ENCODE peak calls at places on chromosome 9, in five cellular contexts. R is NT2/D1, D is HCT116, F is colonic mucosa, L is adipocyte. I is an unnamed sample. For H3K4me1, the result is how much of the 10 kb centered on the place peaks cover.

GRCh38 chr9:8552732-8553131 is 753.2 kb upstream of the DMAC1 start:
- DNase-seq in L (no peak), F (no peak), D (no peak), R (no peak), I (no peak)

GRCh38 chr9:96620832-96621269 is 1.2 kb upstream of the CDC14B start:
- DNase-seq in L (no peak), D (no peak), F (no peak), R (peak), I (peak)

GRCh38 chr9:137509198-137509597 is 41.0 kb downstream of the PNPLA7 start:
- DNase-seq in D (no peak), F (no peak), R (no peak), L (no peak), I (no peak)

GRCh38 chr9:136093331-136093986 is 1.6 kb downstream of the NACC2 start:
- DNase-seq in F (peak), R (no peak), L (peak), D (no peak), I (no peak)

GRCh38 chr9:37046683-37047082 is 12.6 kb upstream of the PAX5 start:
- DNase-seq in R (no peak), D (no peak), F (no peak), L (no peak), I (no peak)

GRCh38 chr9:71626395-71626794 is 141.9 kb downstream of the CEMIP2 start:
- DNase-seq in F (no peak), D (no peak), L (no peak), R (no peak), I (no peak)

GRCh38 chr9:85142461-85143401 is 473.2 kb downstream of the NTRK2 start:
- DNase-seq in L (no peak), D (peak), F (no peak), R (no peak), I (peak)

GRCh38 chr9:82957526-82958379 is 105.2 kb downstream of the RASEF start:
- DNase-seq in L (no peak), F (no peak), R (no peak), D (no peak), I (peak)

GRCh38 chr9:86600291-86600690 is 246.1 kb upstream of the TUT7 start:
- DNase-seq in F (no peak), R (no peak), L (peak), D (no peak), I (no peak)

DNA sequence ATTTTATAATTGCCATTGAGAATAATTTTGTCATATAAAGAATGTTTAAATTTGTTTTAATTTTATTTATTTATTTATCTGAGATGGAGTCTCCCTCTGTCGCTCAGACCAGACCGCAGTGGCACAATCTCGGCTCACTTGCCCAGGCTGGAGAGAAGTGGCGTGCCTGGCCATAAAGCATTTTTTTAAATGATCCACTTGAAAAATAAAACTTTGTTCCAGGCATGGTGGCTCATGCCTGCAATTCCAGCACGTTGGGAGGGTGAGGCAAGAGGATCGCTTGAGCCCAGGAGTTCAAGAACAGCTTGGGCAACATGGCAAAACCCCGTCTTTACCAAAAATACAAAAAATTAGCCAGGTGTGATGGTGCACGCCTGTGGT is 2.1 kb upstream of the SIT1 start:
- DNase-seq in L (peak), F (no peak), R (no peak), D (no peak), I (no peak)
- H3K4me1 ChIP-seq in L (half or more), F (under half), R (under half), D (under half), I (under half)

DNA sequence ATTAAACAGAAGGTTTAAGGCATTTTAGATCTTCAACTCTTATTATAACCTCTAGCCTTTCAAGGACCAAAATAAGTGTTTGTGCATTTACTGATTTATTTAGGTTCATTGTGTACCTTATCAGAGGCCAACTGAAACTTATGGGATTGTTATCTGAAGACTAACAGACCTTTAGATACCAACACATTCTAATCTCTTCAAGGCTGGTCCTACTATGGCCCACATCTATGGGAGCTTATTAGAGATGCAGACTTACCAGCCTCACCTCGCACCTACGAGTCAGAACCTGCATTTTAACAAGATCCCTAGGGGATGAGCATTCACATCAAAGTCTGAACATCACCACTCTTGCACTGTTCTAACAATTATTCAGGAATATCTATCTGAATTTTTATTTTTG is 1.9 kb downstream of the IARS1 start:
- DNase-seq in D (no peak), L (no peak), R (no peak), F (no peak), I (no peak)
- H3K4me1 ChIP-seq in D (under half), L (under half), R (under half), F (under half), I (under half)

GRCh38 chr9:120729796-120730195 is 15.5 kb upstream of the MEGF9 start:
- DNase-seq in D (no peak), F (no peak), R (peak), L (no peak), I (peak)
- H3K4me1 ChIP-seq in D (under half), F (under half), R (under half), L (half or more), I (under half)

GRCh38 chr9:35517552-35518211 is 27.8 kb downstream of the RUSC2 start:
- DNase-seq in L (no peak), D (no peak), R (no peak), F (no peak), I (no peak)

GRCh38 chr9:35517136-35517535 is 27.2 kb downstream of the RUSC2 start:
- DNase-seq in L (peak), F (no peak), D (no peak), R (no peak), I (peak)

GRCh38 chr9:35516481-35516880 is 26.6 kb downstream of the RUSC2 start:
- DNase-seq in L (peak), D (no peak), R (no peak), F (no peak), I (peak)

GRCh38 chr9:35518212-35518917 is 28.5 kb downstream of the RUSC2 start:
- DNase-seq in D (peak), R (peak), F (no peak), L (peak), I (peak)

GRCh38 chr9:35515766-35516165 is 25.9 kb downstream of the RUSC2 start:
- DNase-seq in D (no peak), F (no peak), R (no peak), L (no peak), I (no peak)
- H3K4me1 ChIP-seq in D (half or more), F (under half), R (under half), L (half or more), I (under half)

GRCh38 chr9:70478963-70479641 is 64.6 kb upstream of the KLF9 start:
- DNase-seq in R (no peak), D (no peak), F (peak), L (no peak), I (no peak)

GRCh38 chr9:70481471-70481870 is 67.0 kb upstream of the KLF9 start:
- DNase-seq in L (no peak), R (no peak), F (no peak), D (no peak), I (no peak)

GRCh38 chr9:70480405-70480980 is 66.0 kb upstream of the KLF9 start:
- DNase-seq in D (no peak), L (peak), R (no peak), F (peak), I (no peak)

GRCh38 chr9:70477907-70478480 is 63.5 kb upstream of the KLF9 start:
- DNase-seq in R (no peak), D (no peak), F (no peak), L (peak), I (no peak)

DNA sequence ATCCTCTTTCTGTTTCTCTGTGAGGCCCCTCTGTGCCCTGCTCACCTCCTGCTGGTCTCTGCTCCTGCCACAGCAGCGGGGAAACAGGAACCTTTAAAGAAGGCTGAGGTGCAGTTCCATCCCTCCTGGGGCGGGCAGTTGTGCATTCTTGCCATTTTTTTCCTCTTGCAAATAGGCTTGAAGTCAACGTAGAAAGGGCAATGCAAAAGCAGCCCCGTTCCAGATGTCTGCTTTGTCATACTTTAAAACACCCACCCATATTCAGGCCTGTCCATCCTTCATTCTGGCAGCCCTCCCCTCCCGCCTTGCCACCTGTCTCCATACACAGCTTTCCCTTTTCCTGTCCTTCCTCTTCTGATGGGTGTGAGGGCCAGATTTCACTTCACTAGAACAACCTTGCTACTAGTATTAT is 65.4 kb upstream of the KLF9 start:
- DNase-seq in R (peak), F (peak), D (no peak), L (peak), I (peak)
- H3K4me1 ChIP-seq in R (under half), F (under half), D (under half), L (half or more), I (under half)

DNA sequence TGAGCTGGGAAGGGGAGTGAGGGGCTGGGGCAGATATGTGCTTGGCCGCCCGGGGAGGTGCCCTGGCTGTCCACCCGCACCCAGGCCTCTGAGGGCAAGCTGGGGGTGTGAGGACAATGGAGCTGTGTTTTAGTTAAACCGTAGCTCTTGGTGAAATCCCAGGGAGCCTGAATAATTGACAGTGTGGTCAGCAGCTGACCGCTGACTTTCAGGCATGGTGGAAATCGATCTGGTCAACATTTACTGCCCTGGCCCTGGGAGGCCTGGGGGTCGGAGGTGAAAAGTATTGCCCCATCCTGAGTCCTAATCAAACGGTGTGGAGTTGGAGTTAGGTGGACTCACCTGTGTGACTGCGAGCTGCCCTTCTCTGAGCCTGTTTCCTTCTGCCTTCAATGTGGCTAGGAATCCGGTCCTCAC is 31.2 kb upstream of the CRB2 start:
- DNase-seq in D (no peak), R (no peak), F (no peak), L (no peak), I (no peak)
- H3K4me1 ChIP-seq in D (under half), R (under half), F (under half), L (under half), I (under half)